ENCODE peak calls at places on chromosome 12, in eight cellular contexts. W is stomach, C is GM23338, E is SK-N-SH, Y is suprapubic skin, X is transverse colon, N is endothelial cell of umbilical vein, F is spleen. D is an unnamed sample.

GRCh38 chr12:67019070-67019469 is 250.1 kb upstream of the CAND1 start:
- DNase-seq in W (no peak), C (no peak), E (no peak), Y (no peak), X (no peak), N (no peak), F (no peak), D (peak; percentile 36)

GRCh38 chr12:4977104-4977503 is 66.6 kb upstream of the KCNA5 start:
- DNase-seq in W (no peak), C (no peak), E (no peak), Y (no peak), X (no peak), N (no peak), F (no peak), D (no peak)

GRCh38 chr12:29176951-29177350 is 27.9 kb downstream of the FAR2 start:
- DNase-seq in W (no peak), C (no peak), E (no peak), Y (no peak), X (no peak), N (no peak), F (no peak), D (no peak)

GRCh38 chr12:132719954-132720324 is 9.3 kb downstream of the PGAM5 start:
- DNase-seq in W (no peak), C (no peak), E (no peak), Y (no peak), X (no peak), N (no peak), F (no peak), D (no peak)

GRCh38 chr12:55733021-55733555 is 4.3 kb upstream of the CD63 start:
- DNase-seq in W (no peak), C (no peak), E (no peak), Y (peak; percentile 52), X (no peak), N (no peak), F (no peak), D (no peak)

GRCh38 chr12:124837958-124838803 is 25.5 kb downstream of the SCARB1 start:
- DNase-seq in W (peak; percentile 60), C (no peak), E (peak; percentile 96), Y (peak; percentile 74), X (peak; percentile 93), N (peak; percentile 90), F (peak; percentile 80), D (peak; percentile 87)

GRCh38 chr12:102415515-102415914 is 64.8 kb downstream of the IGF1 start:
- DNase-seq in W (no peak), C (no peak), E (no peak), Y (no peak), X (no peak), N (no peak), F (no peak), D (no peak)

GRCh38 chr12:82912406-82912805 is 225.7 kb downstream of the TMTC2 start:
- DNase-seq in W (no peak), C (no peak), E (no peak), Y (no peak), X (no peak), N (no peak), F (no peak), D (no peak)

GRCh38 chr12:1329784-1330474 is 264.5 kb downstream of the FBXL14 start:
- DNase-seq in W (no peak), C (no peak), E (no peak), Y (no peak), X (no peak), N (no peak), F (no peak), D (no peak)

GRCh38 chr12:25852792-25853191 is 105.7 kb upstream of the RASSF8 start:
- DNase-seq in W (no peak), C (no peak), E (no peak), Y (no peak), X (no peak), N (no peak), F (no peak), D (no peak)

GRCh38 chr12:121582583-121583333 is 1.9 kb upstream of the KDM2B start:
- DNase-seq in W (no peak), C (peak; percentile 98), E (no peak), Y (no peak), X (no peak), N (peak; percentile 62), F (no peak), D (no peak)

GRCh38 chr12:96233941-96234461 is 39.8 kb downstream of the ELK3 start:
- DNase-seq in W (peak; percentile 55), C (no peak), E (peak; percentile 53), Y (peak; percentile 97), X (peak; percentile 80), N (peak; percentile 56), F (peak; percentile 75), D (peak; percentile 77)

GRCh38 chr12:38137716-38138115 is 178.9 kb upstream of the ALG10B start:
- DNase-seq in W (no peak), C (peak; percentile 6), E (no peak), Y (no peak), X (no peak), N (no peak), F (no peak), D (no peak)

GRCh38 chr12:132698336-132698735 is 10.9 kb downstream of the PXMP2 start:
- DNase-seq in W (no peak), C (no peak), E (no peak), Y (no peak), X (no peak), N (no peak), F (no peak), D (no peak)

GRCh38 chr12:45231515-45232145 is 15.7 kb downstream of the ANO6 start:
- DNase-seq in W (no peak), C (no peak), E (no peak), Y (no peak), X (no peak), N (peak; percentile 82), F (no peak), D (no peak)

GRCh38 chr12:857611-858010 is 91.9 kb downstream of the RAD52 start:
- DNase-seq in W (no peak), C (no peak), E (no peak), Y (peak; percentile 84), X (no peak), N (no peak), F (no peak), D (no peak)

GRCh38 chr12:132724506-132725220 is 14.0 kb downstream of the PGAM5 start:
- DNase-seq in W (no peak), C (no peak), E (no peak), Y (no peak), X (no peak), N (no peak), F (no peak), D (no peak)

GRCh38 chr12:49716546-49716945 is 9.3 kb upstream of the FMNL3 start:
- DNase-seq in W (no peak), C (no peak), E (no peak), Y (no peak), X (no peak), N (no peak), F (no peak), D (no peak)

GRCh38 chr12:132452596-132453350 is 37.2 kb upstream of the FBRSL1 start:
- DNase-seq in W (no peak), C (no peak), E (no peak), Y (no peak), X (no peak), N (no peak), F (peak; percentile 69), D (no peak)

DNA sequence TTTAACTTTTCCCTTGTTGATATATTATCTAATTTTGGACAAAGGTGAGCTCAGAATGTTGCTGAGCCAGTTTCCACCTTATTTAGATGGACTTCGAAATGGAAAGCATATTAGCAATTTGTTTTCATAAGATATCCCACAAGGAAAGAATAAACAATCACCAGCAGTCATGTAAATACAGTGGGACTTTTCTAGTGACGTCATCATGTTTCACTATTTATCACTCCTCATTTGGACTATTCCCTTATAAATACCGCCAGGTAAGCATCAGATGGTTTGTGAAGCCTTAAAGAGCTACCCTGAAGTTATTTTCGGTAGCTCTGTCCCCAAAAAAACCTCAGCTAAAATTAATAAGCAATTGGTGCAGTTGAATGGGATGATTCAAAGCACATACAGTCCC is 110.7 kb downstream of the PTPRR start:
- DNase-seq in W (no peak), C (no peak), E (no peak), Y (no peak), X (no peak), N (no peak), F (no peak), D (no peak)
- TF ChIP-seq CTCF in W (no peak), C (no peak), E (no peak), Y (no peak), X (no peak), N (no peak), F (no peak), D (no peak)

GRCh38 chr12:91603060-91603459 is 420.4 kb upstream of the DCN start:
- DNase-seq in W (no peak), C (no peak), E (no peak), Y (no peak), X (no peak), N (no peak), F (no peak), D (no peak)
- TF ChIP-seq POLR2AphosphoS5 in W (no peak), C (no peak), E (no peak), Y (no peak), X (no peak), N (no peak), F (no peak), D (no peak)

GRCh38 chr12:31476437-31476836 is 114.5 kb downstream of the DENND5B start:
- DNase-seq in W (no peak), C (no peak), E (no peak), Y (no peak), X (no peak), N (no peak), F (no peak), D (no peak)
- H3K4me1 ChIP-seq in W (no peaks in the 10 kb centered on the region), C (peaks cover 9% of the 10 kb centered on the region), E (no peaks in the 10 kb centered on the region), Y (no peaks in the 10 kb centered on the region), X (no peaks in the 10 kb centered on the region), N (peaks cover 3% of the 10 kb centered on the region), F (no peaks in the 10 kb centered on the region), D (no peaks in the 10 kb centered on the region)

GRCh38 chr12:104463371-104463770 is 6.6 kb downstream of the CHST11 start:
- DNase-seq in W (no peak), C (no peak), E (no peak), Y (no peak), X (no peak), N (no peak), F (no peak), D (no peak)

GRCh38 chr12:104464899-104465298 is 8.2 kb downstream of the CHST11 start:
- DNase-seq in W (no peak), C (no peak), E (no peak), Y (no peak), X (no peak), N (no peak), F (no peak), D (no peak)

GRCh38 chr12:104467346-104467837 is 10.6 kb downstream of the CHST11 start:
- DNase-seq in W (no peak), C (no peak), E (no peak), Y (no peak), X (no peak), N (no peak), F (no peak), D (no peak)

GRCh38 chr12:104466694-104467345 is 10.1 kb downstream of the CHST11 start:
- DNase-seq in W (no peak), C (no peak), E (no peak), Y (no peak), X (no peak), N (no peak), F (no peak), D (no peak)

DNA sequence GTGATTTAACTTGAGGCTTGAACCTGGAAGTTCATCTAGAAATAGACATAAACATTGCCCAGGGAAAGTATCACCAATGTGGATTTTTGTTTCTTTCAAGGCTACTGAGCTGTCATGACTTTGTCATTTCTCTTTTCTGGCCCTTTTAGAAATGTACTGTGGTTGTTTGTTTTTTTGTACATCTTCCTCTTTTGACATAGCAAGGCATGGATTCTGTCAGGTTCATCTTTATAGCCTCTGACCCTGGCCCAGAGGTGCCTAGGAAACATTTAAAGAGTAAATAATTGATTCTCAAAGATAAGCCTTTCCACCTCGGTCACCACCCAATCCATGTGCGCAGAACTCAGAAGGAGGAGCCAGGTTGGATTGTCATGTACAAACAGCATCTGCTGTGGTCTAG is 8.6 kb downstream of the CHST11 start:
- DNase-seq in W (no peak), C (no peak), E (no peak), Y (no peak), X (no peak), N (no peak), F (no peak), D (no peak)
- TF ChIP-seq CTCF in W (no peak), C (no peak), E (no peak), Y (no peak), X (no peak), N (no peak), F (no peak), D (no peak)

D was measured in prostate gland.